ENCODE peak calls at places on chromosomes 7 and 10, in four cellular contexts. T is K562, F is H1, C is HepG2. R is an unnamed sample.

GRCh38 chr10:96413151-96413787 is 54.5 kb upstream of the OPALIN start:
- DNase-seq in T (peak; percentile 11), F (peak; percentile 81), C (no peak), R (no peak)

GRCh38 chr10:62817763-62818425 is 1.7 kb upstream of the EGR2 start:
- DNase-seq in T (peak; percentile 88), F (no peak), C (peak; percentile 54), R (peak; percentile 79)

GRCh38 chr10:6120691-6121090 is 31.9 kb downstream of the RBM17 start:
- DNase-seq in T (no peak), F (no peak), C (no peak), R (no peak)

GRCh38 chr10:132669208-132669861 is 116.6 kb downstream of the NKX6-2 start:
- DNase-seq in T (no peak), F (no peak), C (no peak), R (no peak)

GRCh38 chr7:50474382-50475155 is 24.4 kb upstream of the FIGNL1 start:
- DNase-seq in T (no peak), F (no peak), C (no peak), R (no peak)

GRCh38 chr7:55476071-55476803 is 96.1 kb downstream of the VOPP1 start:
- DNase-seq in T (no peak), F (no peak), C (no peak), R (no peak)

GRCh38 chr7:22433710-22434460 is 66.1 kb downstream of the STEAP1B start:
- DNase-seq in T (peak; percentile 79), F (no peak), C (peak; percentile 93), R (no peak)

GRCh38 chr7:134371536-134371935 is 54.8 kb upstream of the SLC35B4 start:
- DNase-seq in T (no peak), F (no peak), C (no peak), R (peak; percentile 55)

GRCh38 chr10:44352316-44353127 is 32.4 kb downstream of the CXCL12 start:
- DNase-seq in T (no peak), F (no peak), C (no peak), R (no peak)

GRCh38 chr7:23418046-23418445 is 52.2 kb downstream of the IGF2BP3 start:
- DNase-seq in T (no peak), F (no peak), C (no peak), R (no peak)

GRCh38 chr10:5559642-5560141 is 34.9 kb downstream of the CALML3 start:
- DNase-seq in T (no peak), F (no peak), C (no peak), R (no peak)

GRCh38 chr7:50335795-50336754 is 31.6 kb downstream of the IKZF1 start:
- DNase-seq in T (peak; percentile 79), F (no peak), C (no peak), R (no peak)

GRCh38 chr7:73823873-73824597 is 6.8 kb upstream of the CLDN4 start:
- DNase-seq in T (no peak), F (no peak), C (no peak), R (no peak)

GRCh38 chr10:62424026-62424425 is 49.9 kb downstream of the ZNF365 start:
- DNase-seq in T (no peak), F (no peak), C (no peak), R (no peak)

GRCh38 chr10:22379059-22379458 is 33.8 kb downstream of the SPAG6 start:
- DNase-seq in T (no peak), F (no peak), C (no peak), R (no peak)

GRCh38 chr10:93567277-93568104 is 1.0 kb downstream of the FFAR4 start:
- DNase-seq in T (no peak), F (no peak), C (no peak), R (no peak)

GRCh38 chr10:59625842-59626522 is 83.7 kb downstream of the SLC16A9 start:
- DNase-seq in T (peak; percentile 66), F (peak; percentile 53), C (peak; percentile 51), R (peak; percentile 59)

GRCh38 chr10:125786547-125786946 is 10.9 kb upstream of the MMP21 start:
- DNase-seq in T (no peak), F (no peak), C (no peak), R (no peak)

GRCh38 chr10:63483983-63484382 is 18.2 kb upstream of the JMJD1C start:
- DNase-seq in T (no peak), F (no peak), C (no peak), R (no peak)

GRCh38 chr7:47211467-47212121 is 370.3 kb downstream of the TNS3 start:
- DNase-seq in T (peak; percentile 76), F (no peak), C (no peak), R (no peak)

GRCh38 chr7:21986101-21986500 is 40.4 kb upstream of the CDCA7L start:
- DNase-seq in T (no peak), F (no peak), C (no peak), R (no peak)

GRCh38 chr7:86939197-86939814 is 120.1 kb downstream of the ELAPOR2 start:
- DNase-seq in T (peak; percentile 42), F (no peak), C (peak; percentile 67), R (peak; percentile 10)

GRCh38 chr7:33757563-33758165 is 147.7 kb upstream of the BMPER start:
- DNase-seq in T (peak; percentile 22), F (no peak), C (peak; percentile 16), R (peak; percentile 16)

GRCh38 chr7:125495997-125496396 is 566.4 kb upstream of the POT1 start:
- DNase-seq in T (no peak), F (no peak), C (no peak), R (no peak)

GRCh38 chr10:70858759-70859158 is 29.6 kb downstream of the PCBD1 start:
- DNase-seq in T (no peak), F (no peak), C (no peak), R (no peak)

GRCh38 chr10:64093946-64094560 is 572.9 kb downstream of the REEP3 start:
- DNase-seq in T (no peak), F (no peak), C (no peak), R (no peak)

GRCh38 chr10:15181576-15182156 is 13.2 kb upstream of the NMT2 start:
- DNase-seq in T (no peak), F (no peak), C (no peak), R (no peak)

GRCh38 chr10:3426190-3426845 is 253.7 kb upstream of the PITRM1 start:
- DNase-seq in T (no peak), F (no peak), C (peak; percentile 2), R (no peak)

GRCh38 chr10:27247037-27247436 is 6.4 kb upstream of the ACBD5 start:
- DNase-seq in T (no peak), F (no peak), C (peak; percentile 59), R (no peak)

GRCh38 chr7:20235303-20235702 is 18.1 kb upstream of the MACC1 start:
- DNase-seq in T (no peak), F (no peak), C (no peak), R (no peak)

GRCh38 chr10:130687566-130687965 is 551.4 kb downstream of the GLRX3 start:
- DNase-seq in T (no peak), F (no peak), C (no peak), R (no peak)

GRCh38 chr10:74151879-74152722 is 1.1 kb downstream of the ADK start:
- DNase-seq in T (peak; percentile 18), F (no peak), C (no peak), R (no peak)

DNA sequence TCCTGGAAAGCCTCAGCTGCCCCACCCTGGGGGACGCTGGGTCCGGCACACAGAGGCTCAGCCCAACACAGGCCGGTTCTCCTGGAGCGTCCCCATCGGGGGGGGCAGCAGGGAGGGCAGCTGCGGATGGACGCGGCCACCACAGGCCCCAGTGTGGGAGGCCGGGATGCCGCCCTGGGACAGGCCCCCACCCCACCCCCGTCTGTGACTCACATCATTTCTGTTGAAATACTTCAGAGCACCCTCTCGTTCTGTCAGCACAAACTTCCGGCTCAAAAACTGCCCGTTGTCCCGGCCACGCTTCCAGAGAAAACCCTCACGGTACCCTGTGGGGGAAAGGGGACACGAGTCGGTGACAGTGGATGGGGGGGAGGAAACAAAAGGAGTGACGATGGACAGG is 28.5 kb downstream of the GET4 start:
- DNase-seq in T (no peak), F (no peak), C (no peak), R (no peak)
- TF ChIP-seq PHF8 in T (peak; percentile 28), F (no peak), C (no peak), R (no peak)

GRCh38 chr7:144024213-144024612 is 24.1 kb downstream of the OR6B1 start:
- DNase-seq in T (no peak), F (no peak), C (no peak), R (no peak)

GRCh38 chr7:144027974-144028373 is 20.8 kb upstream of the OR2A5 start:
- DNase-seq in T (no peak), F (no peak), C (no peak), R (no peak)

GRCh38 chr7:144026203-144026883 is 22.4 kb upstream of the OR2A5 start:
- DNase-seq in T (no peak), F (no peak), C (no peak), R (no peak)

GRCh38 chr7:144028547-144028946 is 20.2 kb upstream of the OR2A5 start:
- DNase-seq in T (no peak), F (no peak), C (no peak), R (no peak)

DNA sequence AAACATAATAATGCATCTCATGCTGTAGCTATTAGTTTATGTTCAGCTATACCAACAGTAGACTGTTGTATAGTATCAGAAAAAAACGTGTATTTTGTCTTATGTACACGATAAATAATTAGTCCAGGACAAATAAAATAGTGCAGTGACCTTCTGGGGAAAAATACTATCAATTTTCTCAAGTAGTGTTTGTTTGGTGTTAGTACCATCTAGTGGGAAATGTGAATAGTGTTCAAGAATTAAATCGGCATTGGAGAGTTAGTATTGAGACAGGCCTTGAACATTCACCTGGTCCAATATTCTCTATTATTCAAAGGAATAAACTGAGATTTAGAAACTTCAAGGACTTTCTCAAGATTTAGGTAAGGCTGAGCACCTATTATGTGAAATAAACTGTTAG is 21.7 kb upstream of the OR2A5 start:
- DNase-seq in T (no peak), F (no peak), C (peak; percentile 9), R (no peak)
- TF ChIP-seq PHF8 in T (no peak), F (no peak), C (no peak), R (no peak)

DNA sequence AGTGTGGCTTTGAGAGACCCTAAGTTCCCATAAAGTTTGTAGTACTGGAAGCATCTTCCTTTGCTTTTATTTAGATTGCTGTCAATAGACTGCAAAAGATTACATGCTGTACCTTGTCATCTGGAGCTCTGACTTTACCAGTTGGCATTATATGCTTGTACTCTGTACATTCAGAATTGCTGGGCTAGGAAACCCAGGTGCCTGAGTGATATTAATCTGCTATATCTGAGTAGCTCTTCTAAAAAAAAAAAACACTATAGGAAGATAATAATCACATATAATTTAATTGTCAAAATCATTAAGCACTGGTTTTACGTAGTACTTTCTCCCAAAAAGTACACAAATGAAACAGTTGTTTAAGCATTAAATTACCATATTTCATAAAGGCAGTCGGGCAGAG is 12.3 kb downstream of the GATA3 start:
- DNase-seq in T (no peak), F (no peak), C (no peak), R (no peak)
- TF ChIP-seq PHF8 in T (no peak), F (no peak), C (no peak), R (no peak)

DNA sequence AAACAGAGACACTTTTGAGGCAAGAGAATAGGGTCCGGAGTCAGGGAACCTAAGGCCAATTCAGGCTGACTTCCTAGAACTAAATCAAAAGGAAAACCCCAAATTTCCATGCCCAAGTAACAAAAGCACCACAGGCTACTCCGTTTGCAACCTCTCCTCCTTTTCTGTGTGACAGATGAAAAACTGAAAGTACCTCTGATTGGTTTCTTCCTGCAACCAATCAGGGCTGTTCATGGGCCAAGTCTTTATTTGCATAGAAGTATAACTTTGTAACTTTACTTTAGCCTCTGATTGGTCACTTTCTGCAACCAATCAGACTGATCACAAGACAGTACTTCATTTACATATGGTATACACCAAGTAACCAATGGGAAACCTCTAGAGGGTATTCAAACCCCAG is 239.9 kb upstream of the KCND2 start:
- DNase-seq in T (no peak), F (no peak), C (no peak), R (peak; percentile 31)
- TF ChIP-seq PHF8 in T (no peak), F (no peak), C (no peak), R (no peak)